ENCODE peak calls at places on chromosomes 16 and 17, in five cellular contexts. H is kidney, P is K562, A is mesendoderm, E is H1. Y is an unnamed sample.

GRCh38 chr16:27474921-27475320 is 72.9 kb downstream of the IL21R start:
- DNase-seq in H (peak; percentile 65), P (no peak), A (no peak), E (no peak), Y (no peak)

GRCh38 chr17:11900103-11900502 is 97.2 kb downstream of the ZNF18 start:
- DNase-seq in H (no peak), P (no peak), A (peak; percentile 30), E (no peak), Y (no peak)

GRCh38 chr16:598823-599739 is 9.2 kb downstream of the RAB40C start:
- DNase-seq in H (peak; percentile 82), P (no peak), A (no peak), E (no peak), Y (no peak)

GRCh38 chr17:79937981-79938695 is 97.5 kb downstream of the TBC1D16 start:
- DNase-seq in H (peak; percentile 51), P (no peak), A (no peak), E (no peak), Y (no peak)

GRCh38 chr17:62601438-62601837 is 26.0 kb upstream of the MRC2 start:
- DNase-seq in H (no peak), P (no peak), A (no peak), E (no peak), Y (no peak)

GRCh38 chr16:74862743-74863244 is 88.2 kb upstream of the FA2H start:
- DNase-seq in H (no peak), P (peak; percentile 64), A (peak; percentile 54), E (no peak), Y (peak; percentile 43)

GRCh38 chr17:14780116-14780515 is 479.2 kb downstream of the HS3ST3B1 start:
- DNase-seq in H (no peak), P (no peak), A (no peak), E (no peak), Y (no peak)

GRCh38 chr17:80030730-80031410 is 4.8 kb downstream of the TBC1D16 start:
- DNase-seq in H (peak; percentile 87), P (no peak), A (no peak), E (no peak), Y (no peak)

GRCh38 chr16:2095918-2096582 is 39.6 kb downstream of the PKD1 start:
- DNase-seq in H (no peak), P (no peak), A (no peak), E (no peak), Y (no peak)

GRCh38 chr17:31736855-31737625 is 122.0 kb downstream of the COPRS start:
- DNase-seq in H (no peak), P (no peak), A (no peak), E (no peak), Y (no peak)

GRCh38 chr17:32519769-32520701 is 33.2 kb downstream of the CDK5R1 start:
- DNase-seq in H (no peak), P (no peak), A (peak; percentile 80), E (no peak), Y (no peak)

GRCh38 chr16:85718153-85718477 is 29.4 kb upstream of the GINS2 start:
- DNase-seq in H (no peak), P (no peak), A (no peak), E (no peak), Y (no peak)

GRCh38 chr17:8696456-8696855 is 48.2 kb downstream of the CCDC42 start:
- DNase-seq in H (no peak), P (no peak), A (peak; percentile 88), E (no peak), Y (no peak)

GRCh38 chr17:73697872-73698271 is 53.6 kb upstream of the SDK2 start:
- DNase-seq in H (no peak), P (no peak), A (peak; percentile 25), E (peak; percentile 46), Y (no peak)

GRCh38 chr16:84832488-84833141 is 12.8 kb downstream of the CRISPLD2 start:
- DNase-seq in H (peak; percentile 97), P (no peak), A (no peak), E (no peak), Y (no peak)

GRCh38 chr16:72013389-72013788 is 4.8 kb downstream of the DHODH start:
- DNase-seq in H (peak; percentile 88), P (peak; percentile 25), A (no peak), E (no peak), Y (no peak)

GRCh38 chr17:15171433-15172047 is 93.6 kb downstream of the PMP22 start:
- DNase-seq in H (peak; percentile 75), P (peak; percentile 32), A (peak; percentile 85), E (peak; percentile 83), Y (peak; percentile 49)

GRCh38 chr16:5252800-5253199 is 155.2 kb upstream of the EEF2KMT start:
- DNase-seq in H (no peak), P (no peak), A (no peak), E (no peak), Y (no peak)

GRCh38 chr16:50474138-50474537 is 74.1 kb upstream of the NKD1 start:
- DNase-seq in H (no peak), P (no peak), A (no peak), E (no peak), Y (no peak)

GRCh38 chr17:48592097-48592496 is 1.5 kb downstream of the HOXB5 start:
- DNase-seq in H (peak; percentile 82), P (no peak), A (no peak), E (no peak), Y (no peak)

GRCh38 chr16:66420396-66420795 is 6.7 kb upstream of the BEAN1 start:
- DNase-seq in H (no peak), P (no peak), A (no peak), E (no peak), Y (no peak)

GRCh38 chr16:66421891-66422290 is 5.2 kb upstream of the BEAN1 start:
- DNase-seq in H (no peak), P (no peak), A (no peak), E (no peak), Y (no peak)

GRCh38 chr16:66418165-66418962 is 8.7 kb upstream of the BEAN1 start:
- DNase-seq in H (no peak), P (no peak), A (no peak), E (no peak), Y (no peak)

GRCh38 chr16:66416981-66417700 is 10.0 kb upstream of the BEAN1 start:
- DNase-seq in H (no peak), P (no peak), A (no peak), E (no peak), Y (no peak)

GRCh38 chr16:66419527-66419926 is 7.6 kb upstream of the BEAN1 start:
- DNase-seq in H (no peak), P (no peak), A (peak; percentile 57), E (no peak), Y (no peak)
- H3K9ac ChIP-seq in H (no peak overlapping the region), P (no peak overlapping the region), A (no peak overlapping the region), E (no peak overlapping the region), Y (no peak overlapping the region)

DNA sequence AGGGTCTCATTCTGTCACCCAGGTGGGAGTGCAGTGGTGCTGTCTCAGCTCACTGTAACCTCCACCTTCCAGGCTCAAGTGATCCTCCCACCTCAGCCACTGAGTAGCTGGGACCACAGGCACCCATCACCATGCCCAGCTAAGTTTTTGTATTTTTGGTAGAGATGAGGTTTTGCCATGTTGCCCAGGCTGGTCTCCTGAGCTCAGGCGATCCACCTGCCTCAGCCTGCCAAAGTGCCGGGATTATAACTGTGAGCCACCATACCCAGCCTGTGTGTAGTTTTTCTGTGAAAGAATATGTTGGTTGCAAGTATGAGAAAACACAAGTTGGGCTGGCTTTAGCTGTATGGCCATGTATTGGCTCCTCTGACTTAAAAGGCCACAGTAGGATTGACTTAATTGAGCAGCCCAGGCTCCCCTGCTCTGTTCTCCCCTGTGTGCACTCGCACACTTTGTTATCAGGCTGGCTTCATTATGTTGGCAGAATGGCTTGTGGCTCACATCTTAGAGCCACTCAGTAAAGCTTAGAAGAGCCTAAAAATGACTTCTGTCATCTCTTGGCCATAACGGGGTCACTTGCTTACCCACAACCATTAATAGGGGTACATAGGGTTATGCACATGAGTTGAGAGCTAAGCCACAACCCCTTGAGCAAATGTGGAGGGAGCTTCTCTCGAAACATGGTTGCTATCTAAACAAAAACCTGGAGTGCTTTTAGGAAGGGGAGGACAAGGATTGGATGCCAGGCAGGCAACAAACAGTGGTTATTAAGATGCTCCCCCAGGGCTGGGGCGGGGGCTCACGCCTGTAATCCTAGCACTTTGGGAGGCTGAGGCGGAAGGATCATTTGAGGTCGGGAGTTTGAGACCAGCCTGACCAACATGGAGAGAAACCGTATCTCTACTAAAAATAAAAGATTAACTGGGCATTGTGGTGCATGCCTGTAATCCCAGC is 6.1 kb downstream of the HAPSTR1 start:
- DNase-seq in H (peak; percentile 21), P (no peak), A (no peak), E (no peak), Y (no peak)
- H3K9ac ChIP-seq in H (no peak overlapping the region), P (no peak overlapping the region), A (no peak overlapping the region), E (no peak overlapping the region), Y (no peak overlapping the region)

GRCh38 chr17:77366206-77366557 is 225.4 kb downstream of the SEC14L1 start:
- DNase-seq in H (no peak), P (no peak), A (no peak), E (no peak), Y (no peak)

GRCh38 chr17:77365584-77366186 is 224.9 kb downstream of the SEC14L1 start:
- DNase-seq in H (peak; percentile 94), P (no peak), A (no peak), E (no peak), Y (no peak)

GRCh38 chr17:77364941-77365583 is 224.3 kb downstream of the SEC14L1 start:
- DNase-seq in H (no peak), P (no peak), A (no peak), E (no peak), Y (no peak)

GRCh38 chr17:77363821-77364361 is 223.1 kb downstream of the SEC14L1 start:
- DNase-seq in H (peak; percentile 90), P (peak; percentile 89), A (peak; percentile 60), E (no peak), Y (peak; percentile 28)

DNA sequence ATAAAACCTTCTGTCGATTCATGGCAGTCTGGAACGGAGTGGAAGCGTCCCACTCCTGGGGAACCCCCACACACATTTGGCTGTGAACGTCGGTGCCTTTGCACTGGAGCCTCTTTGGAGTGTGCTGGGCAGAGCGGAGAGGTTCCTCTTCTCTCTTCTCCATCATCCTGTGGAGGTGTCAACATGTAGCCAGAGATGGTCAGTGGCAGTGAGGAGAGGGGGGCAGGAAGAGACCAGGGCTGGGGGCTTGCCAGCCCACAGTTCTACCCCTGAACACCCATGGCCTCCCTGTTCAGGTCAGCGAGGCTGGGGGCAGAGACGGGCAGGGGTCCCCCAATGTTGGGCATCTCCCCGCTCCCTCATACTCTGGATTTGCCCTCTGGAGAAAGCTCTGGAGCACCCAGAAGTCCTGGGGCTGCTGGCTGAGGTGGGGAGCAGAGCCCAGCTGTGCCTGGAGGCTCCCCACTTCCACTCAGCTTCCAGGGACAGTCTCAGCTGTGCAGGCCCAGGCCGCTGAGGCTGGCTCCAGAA is 223.7 kb downstream of the SEC14L1 start:
- DNase-seq in H (no peak), P (no peak), A (no peak), E (no peak), Y (no peak)
- H3K9ac ChIP-seq in H (peak overlapping the region; percentile 46), P (peak overlapping the region; percentile 2), A (no peak overlapping the region), E (no peak overlapping the region), Y (no peak overlapping the region)

GRCh38 chr17:81888988-81889595 is 2.3 kb downstream of the ALYREF start:
- DNase-seq in H (no peak), P (no peak), A (no peak), E (no peak), Y (no peak)
- H3K9ac ChIP-seq in H (no peak overlapping the region), P (peak overlapping the region; percentile 89), A (no peak overlapping the region), E (no peak overlapping the region), Y (peak overlapping the region; percentile 97)

DNA sequence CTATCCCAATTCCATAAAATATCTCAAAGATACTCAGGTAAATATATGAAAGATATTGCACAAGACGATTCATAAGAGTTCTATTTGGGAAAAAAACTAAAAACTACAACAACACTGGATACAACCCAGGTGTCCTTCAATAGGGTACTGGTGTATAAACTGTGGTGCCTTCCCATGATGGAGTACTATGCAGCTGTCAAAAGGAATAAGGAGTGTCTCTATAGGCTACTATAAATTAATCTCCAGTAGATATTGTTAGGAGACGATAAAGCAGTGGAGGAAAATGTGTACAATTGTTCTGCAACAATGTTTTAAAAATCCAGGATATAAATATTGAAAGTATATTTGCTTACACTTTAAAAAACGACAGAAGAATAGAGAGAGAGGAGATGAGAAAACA is 2.4 kb upstream of the KRTAP4-12 start:
- DNase-seq in H (no peak), P (no peak), A (no peak), E (no peak), Y (no peak)
- H3K9ac ChIP-seq in H (no peak overlapping the region), P (no peak overlapping the region), A (no peak overlapping the region), E (no peak overlapping the region), Y (no peak overlapping the region)

Y was measured in DND-41.